ENCODE peak calls at places on chromosomes 3 and 15, in eight cellular contexts. R is GM23338; N is mesendoderm; X is CD8-positive, alpha-beta T cell; J is thoracic aorta; W is NT2/D1; Y is astrocyte of the spinal cord; O is cardiac muscle cell. F is an unnamed sample.

GRCh38 chr15:100206643-100207042 is 135.1 kb downstream of the ADAMTS17 start:
- DNase-seq in R (peak; percentile 23), N (no peak), J (no peak), O (no peak), W (no peak), Y (no peak), X (no peak), F (no peak)

GRCh38 chr3:122496529-122496928 is 18.2 kb downstream of the KPNA1 start:
- DNase-seq in Y (no peak), O (no peak), R (no peak), N (no peak), J (no peak), X (no peak), W (no peak), F (no peak)

GRCh38 chr3:127431066-127431465 is 143.2 kb upstream of the PRR20G start:
- DNase-seq in Y (no peak), W (no peak), J (no peak), N (no peak), X (no peak), R (no peak), O (peak; percentile 69), F (peak; percentile 53)

GRCh38 chr15:70291696-70292510 is 194.2 kb upstream of the TLE3 start:
- DNase-seq in W (no peak), Y (no peak), J (no peak), X (no peak), O (no peak), N (no peak), R (no peak), F (no peak)

GRCh38 chr3:194117114-194117845 is 18.7 kb upstream of the HES1 start:
- DNase-seq in R (no peak), X (no peak), J (no peak), W (no peak), Y (no peak), N (no peak), O (no peak), F (no peak)

GRCh38 chr3:133461291-133461690 is 61.4 kb downstream of the BFSP2 start:
- DNase-seq in J (no peak), R (no peak), O (no peak), Y (no peak), X (no peak), N (no peak), W (no peak), F (no peak)

GRCh38 chr3:128052831-128053419 is 688 bp downstream of the SEC61A1 start:
- DNase-seq in N (no peak), Y (peak; percentile 15), J (no peak), W (no peak), X (no peak), R (no peak), O (peak; percentile 19), F (no peak)

GRCh38 chr15:62068787-62069170 is 2.0 kb downstream of the C2CD4A start:
- DNase-seq in Y (peak; percentile 4), N (no peak), W (no peak), J (no peak), R (no peak), O (no peak), X (no peak), F (no peak)

GRCh38 chr3:192866804-192867203 is 50.9 kb downstream of the MB21D2 start:
- DNase-seq in R (no peak), N (no peak), J (no peak), X (no peak), Y (no peak), W (no peak), O (no peak), F (no peak)

GRCh38 chr3:112858410-112859069 is 11.9 kb upstream of the CD200R1L start:
- DNase-seq in N (no peak), X (no peak), Y (peak; percentile 36), O (no peak), J (no peak), R (no peak), W (peak; percentile 20), F (no peak)

GRCh38 chr3:105516972-105517371 is 150.3 kb downstream of the ALCAM start:
- DNase-seq in J (no peak), X (no peak), R (peak; percentile 58), W (no peak), N (peak; percentile 63), Y (no peak), O (peak; percentile 40), F (no peak)

GRCh38 chr3:17581421-17582080 is 160.9 kb downstream of the TBC1D5 start:
- DNase-seq in N (no peak), Y (no peak), O (no peak), J (no peak), W (no peak), X (no peak), R (no peak), F (no peak)

GRCh38 chr3:134251731-134252391 is 1.2 kb upstream of the RYK start:
- DNase-seq in Y (no peak), N (peak; percentile 83), X (no peak), J (no peak), W (no peak), R (peak; percentile 43), O (peak; percentile 85), F (no peak)

GRCh38 chr3:151770941-151771340 is 37.2 kb downstream of the AADACL2 start:
- DNase-seq in X (no peak), O (no peak), N (no peak), J (no peak), W (no peak), Y (peak; percentile 57), R (no peak), F (no peak)

GRCh38 chr3:177826253-177826652 is 629.0 kb upstream of the TBL1XR1 start:
- DNase-seq in O (no peak), N (no peak), J (no peak), Y (no peak), X (no peak), R (no peak), W (no peak), F (no peak)

GRCh38 chr3:31255007-31255603 is 277.6 kb upstream of the STT3B start:
- DNase-seq in O (no peak), Y (no peak), J (no peak), W (no peak), N (no peak), X (no peak), R (no peak), F (no peak)

GRCh38 chr3:1962531-1963090 is 136.1 kb upstream of the CNTN4 start:
- DNase-seq in R (no peak), W (no peak), O (no peak), Y (no peak), X (no peak), J (no peak), N (no peak), F (no peak)

GRCh38 chr15:88257311-88257901 is 867 bp upstream of the NTRK3 start:
- DNase-seq in O (peak; percentile 34), X (no peak), Y (no peak), N (peak; percentile 25), J (no peak), R (peak; percentile 45), W (no peak), F (no peak)

GRCh38 chr15:101498076-101498730 is 8.7 kb upstream of the PCSK6 start:
- DNase-seq in X (no peak), R (no peak), Y (no peak), O (no peak), N (no peak), W (no peak), J (no peak), F (no peak)

DNA sequence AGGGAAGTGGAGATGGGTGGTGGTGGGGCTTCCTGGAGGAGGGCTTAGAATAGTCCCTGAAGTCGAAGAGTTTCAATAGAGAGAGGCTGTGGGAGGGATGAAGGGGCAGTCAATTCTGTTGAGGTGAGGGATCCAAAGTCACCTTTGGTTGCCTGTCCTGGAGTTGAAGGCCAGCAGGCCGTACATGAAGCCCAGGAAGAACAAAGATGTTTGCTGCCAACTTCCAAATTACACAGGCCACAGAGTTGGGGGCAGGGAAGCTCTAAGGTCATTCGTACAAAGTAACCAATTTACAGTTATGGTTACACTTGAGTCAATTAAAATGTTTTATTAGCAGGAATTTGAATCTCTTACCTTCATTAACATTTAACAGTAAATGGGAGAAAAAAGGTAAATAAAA is 77.9 kb downstream of the FOXB1 start:
- DNase-seq in R (no peak), N (no peak), J (no peak), Y (no peak), O (no peak), X (no peak), W (no peak), F (no peak)
- H3K4me3 ChIP-seq in R (no peak overlapping the region), N (no peak overlapping the region), J (no peak overlapping the region), Y (no peak overlapping the region), O (no peak overlapping the region), X (no peak overlapping the region), W (no peak overlapping the region), F (no peak overlapping the region)

DNA sequence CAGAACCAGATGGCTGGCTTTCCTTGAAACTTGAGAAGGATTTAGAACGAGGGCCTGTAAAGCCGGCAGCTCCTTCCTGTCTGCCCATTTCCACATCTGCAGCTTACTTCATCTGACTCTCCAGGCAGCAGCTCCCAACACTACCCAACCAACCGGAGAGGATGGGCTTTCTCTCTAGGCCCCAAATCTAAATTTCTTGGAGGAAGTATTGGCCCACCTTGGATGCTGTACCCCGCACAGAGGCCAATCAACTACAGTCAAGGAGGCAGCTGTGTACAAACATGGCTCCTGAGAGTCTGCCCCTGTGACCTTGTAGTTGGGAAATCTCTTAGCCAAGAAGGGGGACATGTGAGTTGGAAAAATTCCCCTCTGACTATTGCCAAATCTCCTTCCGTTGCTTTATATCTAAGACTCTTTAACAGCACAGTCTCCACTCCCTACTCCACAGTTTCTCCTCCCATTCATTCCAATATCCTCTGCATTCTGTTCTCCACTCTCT is 8.0 kb upstream of the ACAP2 start:
- DNase-seq in O (no peak), X (no peak), W (no peak), J (no peak), Y (peak; percentile 52), N (no peak), R (no peak), F (no peak)
- H3K4me3 ChIP-seq in O (no peak overlapping the region), X (no peak overlapping the region), W (no peak overlapping the region), J (no peak overlapping the region), Y (no peak overlapping the region), N (no peak overlapping the region), R (no peak overlapping the region), F (no peak overlapping the region)

GRCh38 chr15:85048430-85048829 is 66.8 kb downstream of the PDE8A start:
- DNase-seq in O (no peak), Y (peak; percentile 59), W (no peak), R (no peak), N (no peak), X (no peak), J (no peak), F (no peak)
- H3K4me3 ChIP-seq in O (no peak overlapping the region), Y (no peak overlapping the region), W (no peak overlapping the region), R (no peak overlapping the region), N (no peak overlapping the region), X (no peak overlapping the region), J (no peak overlapping the region), F (no peak overlapping the region)

DNA sequence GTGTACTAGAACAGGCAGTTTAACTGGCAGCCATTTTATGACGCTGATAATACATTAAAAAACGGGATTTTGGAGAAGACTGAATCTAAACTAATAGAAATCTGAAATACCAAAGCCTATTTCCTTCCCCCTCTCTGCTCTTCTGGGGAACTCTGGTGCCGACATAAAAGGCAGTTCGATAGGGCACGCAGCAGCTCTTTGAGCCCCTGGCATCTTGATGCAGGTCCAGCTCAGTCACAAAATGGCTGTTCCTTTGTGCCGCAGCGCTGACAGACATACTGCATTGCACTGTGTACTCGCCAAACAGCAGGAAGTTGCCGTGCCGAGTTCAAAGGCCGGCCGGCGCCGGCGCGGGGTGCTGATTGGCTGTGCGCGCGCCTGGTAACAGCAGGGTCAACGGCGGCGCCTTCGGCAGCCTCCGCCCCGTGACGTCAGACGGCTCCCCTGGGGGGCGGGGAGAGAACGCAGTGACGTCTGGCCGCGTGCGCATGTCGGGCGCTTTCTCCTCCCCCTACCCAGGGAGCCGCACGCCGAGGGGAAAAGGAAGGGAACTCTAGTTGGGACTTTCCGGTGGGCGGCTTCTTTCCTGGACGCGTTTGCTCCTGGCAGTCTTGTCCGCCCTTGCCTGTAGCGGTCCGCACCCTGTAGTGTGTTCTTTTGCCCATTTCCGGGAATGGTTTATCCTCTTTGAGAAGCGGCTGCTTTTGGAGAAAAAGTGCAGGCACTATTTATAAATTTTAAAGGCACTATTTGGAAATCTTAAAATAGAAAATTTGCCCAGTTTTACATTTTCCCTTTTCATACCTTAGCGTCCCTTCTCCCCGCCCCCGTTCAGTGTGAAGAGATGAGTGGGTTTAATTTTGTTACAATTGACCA is 4.1 kb downstream of the CHD2 start:
- DNase-seq in X (peak; percentile 99), Y (peak; percentile 99), J (peak; percentile 97), N (peak; percentile 99), O (peak; percentile 98), R (peak; percentile 99), W (peak; percentile 99), F (peak; percentile 98)
- H3K4me3 ChIP-seq in X (peak overlapping the region; percentile 88), Y (peak overlapping the region; percentile 62), J (peak overlapping the region; percentile 81), N (peak overlapping the region; percentile 54), O (peak overlapping the region; percentile 95), R (peak overlapping the region; percentile 65), W (peak overlapping the region; percentile 36), F (peak overlapping the region; percentile 72)